ENCODE peak calls at places on chromosome 12, in seven cellular contexts. One of them, this sample, is unnamed.

GRCh38 chr12:132807295-132808222 is 21.1 kb downstream of the GOLGA3 start:
- DNase-seq in Daoy: no peak
- DNase-seq in fibroblast of the aortic adventitia: no peak
- DNase-seq in GM12865: no peak
- DNase-seq in colonic mucosa: no peak
- DNase-seq in midbrain: no peak
- DNase-seq in EL: no peak
- DNase-seq in this sample: no peak

GRCh38 chr12:95593266-95593871 is 42.1 kb upstream of the USP44 start:
- DNase-seq in Daoy: no peak
- DNase-seq in fibroblast of the aortic adventitia: peak; percentile 65
- DNase-seq in GM12865: no peak
- DNase-seq in colonic mucosa: no peak
- DNase-seq in midbrain: no peak
- DNase-seq in EL: no peak
- DNase-seq in this sample: no peak

GRCh38 chr12:116045158-116045557 is 232.3 kb downstream of the MED13L start:
- DNase-seq in Daoy: no peak
- DNase-seq in fibroblast of the aortic adventitia: no peak
- DNase-seq in GM12865: no peak
- DNase-seq in colonic mucosa: no peak
- DNase-seq in midbrain: no peak
- DNase-seq in EL: no peak
- DNase-seq in this sample: no peak

GRCh38 chr12:69821441-69822204 is 3.4 kb upstream of the MYRFL start:
- DNase-seq in Daoy: peak; percentile 89
- DNase-seq in fibroblast of the aortic adventitia: peak; percentile 65
- DNase-seq in GM12865: no peak
- DNase-seq in colonic mucosa: no peak
- DNase-seq in midbrain: peak; percentile 55
- DNase-seq in EL: peak; percentile 86
- DNase-seq in this sample: no peak

GRCh38 chr12:50753232-50753769 is 10.6 kb upstream of the ATF1 start:
- DNase-seq in Daoy: no peak
- DNase-seq in fibroblast of the aortic adventitia: no peak
- DNase-seq in GM12865: no peak
- DNase-seq in colonic mucosa: no peak
- DNase-seq in midbrain: no peak
- DNase-seq in EL: no peak
- DNase-seq in this sample: no peak

GRCh38 chr12:68352067-68352466 is 19.9 kb upstream of the MDM1 start:
- DNase-seq in Daoy: peak; percentile 66
- DNase-seq in fibroblast of the aortic adventitia: no peak
- DNase-seq in GM12865: no peak
- DNase-seq in colonic mucosa: no peak
- DNase-seq in midbrain: no peak
- DNase-seq in EL: peak; percentile 70
- DNase-seq in this sample: no peak

GRCh38 chr12:109739747-109740693 is 26.4 kb downstream of the FAM222A start:
- DNase-seq in Daoy: peak; percentile 37
- DNase-seq in fibroblast of the aortic adventitia: no peak
- DNase-seq in GM12865: no peak
- DNase-seq in colonic mucosa: no peak
- DNase-seq in midbrain: no peak
- DNase-seq in EL: peak; percentile 16
- DNase-seq in this sample: peak; percentile 49

GRCh38 chr12:25361511-25361910 is 110.8 kb upstream of the KRAS start:
- DNase-seq in Daoy: no peak
- DNase-seq in fibroblast of the aortic adventitia: no peak
- DNase-seq in GM12865: no peak
- DNase-seq in colonic mucosa: no peak
- DNase-seq in midbrain: no peak
- DNase-seq in EL: no peak
- DNase-seq in this sample: no peak

GRCh38 chr12:130482448-130482847 is 144.8 kb downstream of the PIWIL1 start:
- DNase-seq in Daoy: no peak
- DNase-seq in fibroblast of the aortic adventitia: no peak
- DNase-seq in GM12865: no peak
- DNase-seq in colonic mucosa: no peak
- DNase-seq in midbrain: no peak
- DNase-seq in EL: no peak
- DNase-seq in this sample: no peak

GRCh38 chr12:101857043-101857558 is 20.3 kb upstream of the DRAM1 start:
- DNase-seq in Daoy: peak; percentile 32
- DNase-seq in fibroblast of the aortic adventitia: peak; percentile 78
- DNase-seq in GM12865: peak; percentile 74
- DNase-seq in colonic mucosa: no peak
- DNase-seq in midbrain: no peak
- DNase-seq in EL: peak; percentile 92
- DNase-seq in this sample: no peak

GRCh38 chr12:80756875-80757274 is 40.2 kb downstream of the MYF5 start:
- DNase-seq in Daoy: no peak
- DNase-seq in fibroblast of the aortic adventitia: peak; percentile 12
- DNase-seq in GM12865: no peak
- DNase-seq in colonic mucosa: no peak
- DNase-seq in midbrain: no peak
- DNase-seq in EL: peak; percentile 27
- DNase-seq in this sample: no peak

This sample was measured in small intestine.